ENCODE peak calls at places on chromosomes 13 and 19, in seven cellular contexts. S is NCI-H510A; P is retina; U is A172; G is NCI-H187 treated with DMSO at 0.1 percent for 48 hours; Y is stimulated activated CD4-positive, alpha-beta T cell treated with anti-CD3 and anti-CD28 coated beads, Interleukin-2, amount 100 ng/mL, for 48 hours; R is OCI-M1. A is an unnamed sample.

GRCh38 chr19:11382898-11383705 is 1.0 kb downstream of the EPOR start:
- DNase-seq in G (no peak), U (no peak), R (peak; percentile 100), S (peak; percentile 63), Y (peak; percentile 39), P (peak; percentile 48), A (peak; percentile 88)

GRCh38 chr19:50851620-50852019 is 3.1 kb upstream of the KLK3 start:
- DNase-seq in G (no peak), S (no peak), R (no peak), U (no peak), P (no peak), Y (no peak), A (no peak)

GRCh38 chr19:46181386-46181774 is 33.3 kb downstream of the IGFL2 start:
- DNase-seq in R (peak; percentile 20), Y (no peak), P (no peak), S (no peak), U (peak; percentile 57), G (no peak), A (no peak)

GRCh38 chr19:32720936-32721250 is 1.3 kb downstream of the TDRD12 start:
- DNase-seq in P (no peak), G (no peak), Y (no peak), U (no peak), R (no peak), S (no peak), A (no peak)

GRCh38 chr19:35882074-35882832 is 13.9 kb downstream of the APLP1 start:
- DNase-seq in R (peak; percentile 89), G (peak; percentile 18), U (peak; percentile 64), Y (no peak), P (peak; percentile 53), S (no peak), A (peak; percentile 46)

GRCh38 chr13:60019119-60019993 is 144.4 kb downstream of the DIAPH3 start:
- DNase-seq in Y (no peak), U (no peak), P (no peak), S (no peak), G (no peak), R (peak; percentile 48), A (no peak)

GRCh38 chr13:19766637-19767036 is 16.1 kb downstream of the PSPC1 start:
- DNase-seq in G (no peak), U (no peak), S (no peak), Y (no peak), P (no peak), R (no peak), A (no peak)

GRCh38 chr13:71218960-71219359 is 648.0 kb downstream of the DACH1 start:
- DNase-seq in S (no peak), Y (no peak), P (peak; percentile 12), U (no peak), G (no peak), R (peak; percentile 61), A (no peak)

GRCh38 chr13:78736142-78736541 is 77.2 kb upstream of the OBI1 start:
- DNase-seq in Y (no peak), P (no peak), R (no peak), G (no peak), U (no peak), S (no peak), A (no peak)

GRCh38 chr19:10694706-10695105 is 6.5 kb upstream of the QTRT1 start:
- DNase-seq in Y (no peak), S (no peak), G (no peak), R (peak; percentile 71), P (no peak), U (no peak), A (no peak)

GRCh38 chr19:44903602-44904425 is 1.8 kb upstream of the APOE start:
- DNase-seq in R (peak; percentile 91), P (peak; percentile 91), S (no peak), U (peak; percentile 18), Y (peak; percentile 82), G (no peak), A (peak; percentile 73)

GRCh38 chr13:85266771-85267170 is 532.4 kb downstream of the SLITRK6 start:
- DNase-seq in Y (no peak), S (no peak), G (no peak), U (no peak), P (no peak), R (no peak), A (no peak)

GRCh38 chr13:73849292-73849691 is 284.9 kb downstream of the KLF12 start:
- DNase-seq in S (no peak), Y (no peak), G (no peak), P (no peak), R (peak; percentile 74), U (peak; percentile 33), A (no peak)

GRCh38 chr13:41917641-41918040 is 43.3 kb downstream of the VWA8 start:
- DNase-seq in U (no peak), R (peak; percentile 20), S (no peak), Y (no peak), G (no peak), P (no peak), A (no peak)

GRCh38 chr13:34401741-34402140 is 540.3 kb upstream of the NBEA start:
- DNase-seq in R (no peak), G (no peak), P (no peak), S (no peak), Y (no peak), U (no peak), A (no peak)

GRCh38 chr13:80841346-80841882 is 500.5 kb upstream of the SPRY2 start:
- DNase-seq in U (no peak), Y (no peak), P (no peak), R (no peak), S (peak; percentile 0), G (no peak), A (no peak)

GRCh38 chr13:105220063-105220462 is 1315.4 kb downstream of the EFNB2 start:
- DNase-seq in G (no peak), U (no peak), P (no peak), Y (no peak), S (no peak), R (no peak), A (no peak)

GRCh38 chr13:29754486-29754806 is 96.0 kb downstream of the UBL3 start:
- DNase-seq in R (no peak), G (no peak), U (peak; percentile 71), Y (peak; percentile 5), S (no peak), P (no peak), A (peak; percentile 4)

GRCh38 chr13:113776231-113777125 is 17.5 kb downstream of the TMEM255B start:
- DNase-seq in U (no peak), G (peak; percentile 45), R (no peak), S (peak; percentile 75), P (no peak), Y (no peak), A (no peak)

A was measured in K562.